ENCODE peak calls at places on chromosomes 3 and 15, in eight cellular contexts. One of them, this sample, is unnamed.

GRCh38 chr3:5019411-5020261 is 40.4 kb downstream of the BHLHE40 start:
- DNase-seq in K562: peak; percentile 86
- DNase-seq in GM12878: no peak
- DNase-seq in SK-N-SH: no peak
- DNase-seq in HCT116: no peak
- DNase-seq in suprapubic skin: no peak
- DNase-seq in GM23338: no peak
- DNase-seq in HepG2: no peak
- DNase-seq in this sample: peak; percentile 38

GRCh38 chr3:154887869-154888268 is 192.2 kb upstream of the MME start:
- DNase-seq in SK-N-SH: no peak
- DNase-seq in suprapubic skin: no peak
- DNase-seq in K562: no peak
- DNase-seq in HepG2: no peak
- DNase-seq in HCT116: no peak
- DNase-seq in GM12878: no peak
- DNase-seq in GM23338: no peak
- DNase-seq in this sample: no peak

GRCh38 chr3:179083977-179084376 is 12.4 kb upstream of the ZMAT3 start:
- DNase-seq in GM23338: peak; percentile 65
- DNase-seq in SK-N-SH: no peak
- DNase-seq in suprapubic skin: no peak
- DNase-seq in K562: no peak
- DNase-seq in GM12878: no peak
- DNase-seq in HCT116: no peak
- DNase-seq in HepG2: no peak
- DNase-seq in this sample: no peak

GRCh38 chr3:12984023-12984823 is 89.0 kb downstream of the IQSEC1 start:
- DNase-seq in GM23338: peak; percentile 86
- DNase-seq in GM12878: no peak
- DNase-seq in K562: peak; percentile 82
- DNase-seq in suprapubic skin: peak; percentile 74
- DNase-seq in HCT116: peak; percentile 43
- DNase-seq in SK-N-SH: peak; percentile 80
- DNase-seq in HepG2: peak; percentile 79
- DNase-seq in this sample: peak; percentile 83

GRCh38 chr3:85148056-85148455 is 189.3 kb downstream of the CADM2 start:
- DNase-seq in GM12878: no peak
- DNase-seq in HepG2: no peak
- DNase-seq in HCT116: no peak
- DNase-seq in GM23338: no peak
- DNase-seq in K562: no peak
- DNase-seq in suprapubic skin: no peak
- DNase-seq in SK-N-SH: no peak
- DNase-seq in this sample: no peak

GRCh38 chr3:34132069-34132677 is 333.7 kb downstream of the PDCD6IP start:
- DNase-seq in HCT116: no peak
- DNase-seq in GM23338: no peak
- DNase-seq in K562: no peak
- DNase-seq in HepG2: no peak
- DNase-seq in GM12878: no peak
- DNase-seq in suprapubic skin: no peak
- DNase-seq in SK-N-SH: no peak
- DNase-seq in this sample: no peak

GRCh38 chr3:107124885-107125284 is 252.4 kb upstream of the CCDC54 start:
- DNase-seq in SK-N-SH: no peak
- DNase-seq in HCT116: no peak
- DNase-seq in K562: no peak
- DNase-seq in HepG2: no peak
- DNase-seq in suprapubic skin: no peak
- DNase-seq in GM12878: no peak
- DNase-seq in GM23338: no peak
- DNase-seq in this sample: no peak

GRCh38 chr15:63997715-63998442 is 48.4 kb downstream of the DAPK2 start:
- DNase-seq in suprapubic skin: no peak
- DNase-seq in SK-N-SH: no peak
- DNase-seq in HepG2: no peak
- DNase-seq in HCT116: no peak
- DNase-seq in GM23338: no peak
- DNase-seq in GM12878: no peak
- DNase-seq in K562: no peak
- DNase-seq in this sample: no peak

GRCh38 chr15:35107122-35107521 is 22.0 kb upstream of the NANOGP8 start:
- DNase-seq in GM12878: no peak
- DNase-seq in GM23338: no peak
- DNase-seq in SK-N-SH: no peak
- DNase-seq in K562: no peak
- DNase-seq in HCT116: no peak
- DNase-seq in suprapubic skin: no peak
- DNase-seq in HepG2: no peak
- DNase-seq in this sample: no peak

GRCh38 chr3:66076861-66077495 is 38.3 kb upstream of the MAGI1 start:
- DNase-seq in HCT116: no peak
- DNase-seq in HepG2: no peak
- DNase-seq in K562: no peak
- DNase-seq in GM12878: no peak
- DNase-seq in SK-N-SH: peak; percentile 78
- DNase-seq in suprapubic skin: no peak
- DNase-seq in GM23338: no peak
- DNase-seq in this sample: no peak

GRCh38 chr3:12782172-12782815 is 14.2 kb upstream of the CAND2 start:
- DNase-seq in HCT116: no peak
- DNase-seq in HepG2: no peak
- DNase-seq in GM23338: peak; percentile 83
- DNase-seq in suprapubic skin: no peak
- DNase-seq in K562: no peak
- DNase-seq in SK-N-SH: no peak
- DNase-seq in GM12878: no peak
- DNase-seq in this sample: peak; percentile 37

GRCh38 chr3:28989646-28990089 is 291.2 kb upstream of the RBMS3 start:
- DNase-seq in GM23338: no peak
- DNase-seq in GM12878: peak; percentile 32
- DNase-seq in HepG2: no peak
- DNase-seq in HCT116: no peak
- DNase-seq in suprapubic skin: no peak
- DNase-seq in K562: no peak
- DNase-seq in SK-N-SH: no peak
- DNase-seq in this sample: no peak

GRCh38 chr3:151630938-151631417 is 102.7 kb upstream of the AADACL2 start:
- DNase-seq in GM12878: no peak
- DNase-seq in HCT116: no peak
- DNase-seq in suprapubic skin: no peak
- DNase-seq in GM23338: no peak
- DNase-seq in HepG2: peak; percentile 62
- DNase-seq in K562: peak; percentile 11
- DNase-seq in SK-N-SH: no peak
- DNase-seq in this sample: no peak

GRCh38 chr15:29637555-29637954 is 184.7 kb downstream of the TJP1 start:
- DNase-seq in suprapubic skin: no peak
- DNase-seq in SK-N-SH: no peak
- DNase-seq in HepG2: no peak
- DNase-seq in K562: no peak
- DNase-seq in HCT116: no peak
- DNase-seq in GM12878: no peak
- DNase-seq in GM23338: no peak
- DNase-seq in this sample: no peak

GRCh38 chr3:13224967-13225366 is 151.7 kb upstream of the IQSEC1 start:
- DNase-seq in GM23338: no peak
- DNase-seq in GM12878: no peak
- DNase-seq in SK-N-SH: no peak
- DNase-seq in HepG2: peak; percentile 46
- DNase-seq in suprapubic skin: no peak
- DNase-seq in K562: no peak
- DNase-seq in HCT116: no peak
- DNase-seq in this sample: no peak

GRCh38 chr15:31393441-31394091 is 66.9 kb downstream of the KLF13 start:
- DNase-seq in SK-N-SH: no peak
- DNase-seq in suprapubic skin: no peak
- DNase-seq in GM23338: peak; percentile 39
- DNase-seq in GM12878: no peak
- DNase-seq in K562: no peak
- DNase-seq in HepG2: no peak
- DNase-seq in HCT116: no peak
- DNase-seq in this sample: no peak

GRCh38 chr15:82980986-82981385 is 5.0 kb upstream of the RAMAC start:
- DNase-seq in HepG2: no peak
- DNase-seq in GM12878: no peak
- DNase-seq in SK-N-SH: no peak
- DNase-seq in suprapubic skin: no peak
- DNase-seq in GM23338: no peak
- DNase-seq in HCT116: no peak
- DNase-seq in K562: no peak
- DNase-seq in this sample: no peak

GRCh38 chr3:51798561-51798960 is 19.5 kb upstream of the IQCF6 start:
- DNase-seq in suprapubic skin: no peak
- DNase-seq in GM23338: peak; percentile 72
- DNase-seq in HepG2: no peak
- DNase-seq in GM12878: no peak
- DNase-seq in HCT116: no peak
- DNase-seq in K562: peak; percentile 9
- DNase-seq in SK-N-SH: no peak
- DNase-seq in this sample: no peak

GRCh38 chr15:44536962-44537727 is at the start of gene EIF3J:
- DNase-seq in K562: peak; percentile 91
- DNase-seq in GM23338: peak; percentile 45
- DNase-seq in SK-N-SH: peak; percentile 97
- DNase-seq in HepG2: peak; percentile 91
- DNase-seq in suprapubic skin: peak; percentile 96
- DNase-seq in GM12878: peak; percentile 82
- DNase-seq in HCT116: peak; percentile 89
- DNase-seq in this sample: peak; percentile 94
- TF ChIP-seq POLR2AphosphoS5 in K562: peak; percentile 88
- TF ChIP-seq POLR2AphosphoS5 in GM23338: peak; percentile 93
- TF ChIP-seq POLR2AphosphoS5 in SK-N-SH: no peak
- TF ChIP-seq POLR2AphosphoS5 in HepG2: peak; percentile 62
- TF ChIP-seq POLR2AphosphoS5 in suprapubic skin: peak; percentile 63
- TF ChIP-seq POLR2AphosphoS5 in GM12878: peak; percentile 85
- TF ChIP-seq POLR2AphosphoS5 in HCT116: peak; percentile 85
- TF ChIP-seq POLR2AphosphoS5 in this sample: peak; percentile 88

GRCh38 chr3:50620846-50621245 is 3.9 kb downstream of the MAPKAPK3 start:
- DNase-seq in HepG2: no peak
- DNase-seq in GM23338: no peak
- DNase-seq in GM12878: no peak
- DNase-seq in suprapubic skin: no peak
- DNase-seq in K562: no peak
- DNase-seq in SK-N-SH: no peak
- DNase-seq in HCT116: no peak
- DNase-seq in this sample: no peak
- H3K4me1 ChIP-seq in HepG2: peaks cover 50% of the 10 kb centered on the region
- H3K4me1 ChIP-seq in GM23338: peaks cover 28% of the 10 kb centered on the region
- H3K4me1 ChIP-seq in GM12878: peaks cover 33% of the 10 kb centered on the region
- H3K4me1 ChIP-seq in suprapubic skin: peaks cover 77% of the 10 kb centered on the region
- H3K4me1 ChIP-seq in K562: peaks cover 15% of the 10 kb centered on the region
- H3K4me1 ChIP-seq in SK-N-SH: peaks cover 19% of the 10 kb centered on the region
- H3K4me1 ChIP-seq in HCT116: peaks cover 39% of the 10 kb centered on the region
- H3K4me1 ChIP-seq in this sample: peaks cover 90% of the 10 kb centered on the region

GRCh38 chr3:129398803-129399144 is 29.7 kb downstream of the EFCAB12 start:
- DNase-seq in SK-N-SH: peak; percentile 55
- DNase-seq in K562: peak; percentile 35
- DNase-seq in GM12878: no peak
- DNase-seq in GM23338: peak; percentile 22
- DNase-seq in HepG2: no peak
- DNase-seq in HCT116: no peak
- DNase-seq in suprapubic skin: no peak
- DNase-seq in this sample: peak; percentile 26

GRCh38 chr3:129402210-129402609 is 26.2 kb downstream of the EFCAB12 start:
- DNase-seq in GM23338: no peak
- DNase-seq in SK-N-SH: no peak
- DNase-seq in suprapubic skin: no peak
- DNase-seq in K562: no peak
- DNase-seq in HCT116: no peak
- DNase-seq in HepG2: no peak
- DNase-seq in GM12878: no peak
- DNase-seq in this sample: no peak

GRCh38 chr3:129399145-129399894 is 29.1 kb downstream of the EFCAB12 start:
- DNase-seq in GM12878: peak; percentile 93
- DNase-seq in SK-N-SH: peak; percentile 87
- DNase-seq in HCT116: peak; percentile 95
- DNase-seq in K562: peak; percentile 82
- DNase-seq in HepG2: peak; percentile 95
- DNase-seq in GM23338: peak; percentile 97
- DNase-seq in suprapubic skin: peak; percentile 89
- DNase-seq in this sample: peak; percentile 89

GRCh38 chr3:129402616-129403015 is 25.8 kb downstream of the EFCAB12 start:
- DNase-seq in GM23338: no peak
- DNase-seq in K562: no peak
- DNase-seq in HCT116: no peak
- DNase-seq in SK-N-SH: no peak
- DNase-seq in HepG2: no peak
- DNase-seq in suprapubic skin: no peak
- DNase-seq in GM12878: no peak
- DNase-seq in this sample: no peak

DNA sequence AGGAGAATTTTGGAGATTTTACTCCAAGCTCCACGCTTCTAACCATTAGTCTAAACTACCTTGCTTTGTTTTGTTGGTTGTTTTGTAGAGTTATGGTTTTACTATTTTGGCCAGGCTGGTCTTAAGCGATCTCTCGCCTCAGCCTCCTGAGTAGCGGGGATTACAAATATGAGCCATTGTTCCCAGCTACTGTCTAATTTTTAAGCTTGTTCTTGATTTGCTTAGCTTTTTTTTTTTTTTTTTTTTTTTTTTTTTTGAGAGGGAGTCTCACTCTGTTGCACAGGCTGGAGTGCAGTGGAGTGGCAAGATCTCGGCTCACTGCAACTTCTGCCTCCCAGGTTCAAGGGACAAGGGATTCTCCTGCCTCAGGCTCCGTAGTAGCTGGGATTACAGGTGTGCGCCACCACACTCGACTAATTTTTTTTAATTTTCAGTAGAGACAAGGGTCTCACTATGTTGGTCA is 28.5 kb downstream of the EFCAB12 start:
- DNase-seq in HCT116: peak; percentile 54
- DNase-seq in suprapubic skin: no peak
- DNase-seq in SK-N-SH: no peak
- DNase-seq in K562: no peak
- DNase-seq in HepG2: no peak
- DNase-seq in GM12878: no peak
- DNase-seq in GM23338: no peak
- DNase-seq in this sample: no peak
- TF ChIP-seq POLR2AphosphoS5 in HCT116: peak; percentile 78
- TF ChIP-seq POLR2AphosphoS5 in suprapubic skin: no peak
- TF ChIP-seq POLR2AphosphoS5 in SK-N-SH: no peak
- TF ChIP-seq POLR2AphosphoS5 in K562: peak; percentile 98
- TF ChIP-seq POLR2AphosphoS5 in HepG2: peak; percentile 78
- TF ChIP-seq POLR2AphosphoS5 in GM12878: peak; percentile 76
- TF ChIP-seq POLR2AphosphoS5 in GM23338: no peak
- TF ChIP-seq POLR2AphosphoS5 in this sample: no peak

DNA sequence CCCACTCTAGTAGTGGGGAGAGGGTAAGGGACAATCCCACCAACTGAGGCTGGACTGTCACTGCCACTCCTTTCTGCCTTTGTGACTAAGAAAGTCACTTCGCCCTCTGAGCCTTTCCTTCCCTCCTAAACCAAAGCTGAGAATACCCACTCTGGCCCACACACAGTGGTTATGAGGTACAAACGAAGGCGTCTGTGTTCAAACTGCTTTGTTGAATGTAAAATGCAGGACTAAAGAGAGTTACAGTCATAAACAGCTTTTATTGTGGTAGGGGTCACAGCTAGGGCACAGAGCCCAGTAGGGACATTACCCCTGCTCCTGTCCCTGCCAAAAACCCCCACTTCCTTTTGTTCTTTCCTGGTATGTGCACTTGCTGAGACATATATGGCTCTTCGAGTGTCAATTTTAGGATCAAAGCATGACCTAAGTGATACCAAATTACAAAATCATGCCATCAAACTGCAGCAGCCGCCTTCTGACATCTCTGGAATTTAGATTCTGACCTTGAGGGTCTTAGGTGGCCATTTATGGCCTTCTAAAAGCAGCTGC is 45.1 kb downstream of the CTDSPL start:
- DNase-seq in K562: no peak
- DNase-seq in SK-N-SH: no peak
- DNase-seq in HCT116: no peak
- DNase-seq in GM23338: no peak
- DNase-seq in suprapubic skin: no peak
- DNase-seq in GM12878: peak; percentile 13
- DNase-seq in HepG2: peak; percentile 84
- DNase-seq in this sample: no peak
- H3K4me1 ChIP-seq in K562: peaks cover 10% of the 10 kb centered on the region
- H3K4me1 ChIP-seq in SK-N-SH: peaks cover 50% of the 10 kb centered on the region
- H3K4me1 ChIP-seq in HCT116: peaks cover 38% of the 10 kb centered on the region
- H3K4me1 ChIP-seq in GM23338: peaks cover 30% of the 10 kb centered on the region
- H3K4me1 ChIP-seq in suprapubic skin: peaks cover 57% of the 10 kb centered on the region
- H3K4me1 ChIP-seq in GM12878: peaks cover 29% of the 10 kb centered on the region
- H3K4me1 ChIP-seq in HepG2: peaks cover 100% of the 10 kb centered on the region
- H3K4me1 ChIP-seq in this sample: peaks cover 56% of the 10 kb centered on the region

This sample was measured in stomach.